ENCODE peak calls at places on chromosome 14, in five cellular contexts. Y is tibial nerve, P is upper lobe of right lung, N is fibroblast of lung, R is adrenal gland. M is an unnamed sample.

GRCh38 chr14:99268776-99269510 is 3.1 kb downstream of the BCL11B start:
- DNase-seq in N (no peak), P (no peak), R (no peak), Y (no peak), M (no peak)

GRCh38 chr14:83255015-83255726 is 1721.5 kb upstream of the SEL1L start:
- DNase-seq in N (no peak), Y (no peak), P (no peak), R (no peak), M (no peak)

GRCh38 chr14:102645746-102646440 is 53.4 kb downstream of the RCOR1 start:
- DNase-seq in Y (no peak), N (no peak), P (no peak), R (no peak), M (no peak)

GRCh38 chr14:62710811-62711210 is 334.4 kb downstream of the KCNH5 start:
- DNase-seq in Y (no peak), R (no peak), P (no peak), N (no peak), M (no peak)

GRCh38 chr14:37179896-37180502 is 7.6 kb upstream of the SLC25A21 start:
- DNase-seq in N (no peak), Y (no peak), P (no peak), R (no peak), M (no peak)

GRCh38 chr14:39474416-39474911 is 42.2 kb upstream of the FBXO33 start:
- DNase-seq in N (no peak), Y (no peak), R (no peak), P (no peak), M (no peak)

GRCh38 chr14:91186515-91187066 is 57.9 kb downstream of the GPR68 start:
- DNase-seq in P (no peak), N (peak), R (no peak), Y (no peak), M (no peak)

GRCh38 chr14:94751956-94752355 is 18.0 kb downstream of the GSC start:
- DNase-seq in N (no peak), P (no peak), Y (no peak), R (no peak), M (no peak)

GRCh38 chr14:93303659-93304058 is 29.2 kb downstream of the BTBD7 start:
- DNase-seq in R (peak), N (no peak), P (no peak), Y (no peak), M (no peak)

GRCh38 chr14:91614187-91614586 is 104.1 kb upstream of the PPP4R3A start:
- DNase-seq in R (no peak), N (no peak), P (no peak), Y (no peak), M (no peak)

GRCh38 chr14:28681681-28682080 is 84.9 kb upstream of the FOXG1 start:
- DNase-seq in N (no peak), R (no peak), Y (no peak), P (no peak), M (no peak)
- TF ChIP-seq CTCF in N (no peak), R (no peak), Y (no peak), P (no peak), M (no peak)

DNA sequence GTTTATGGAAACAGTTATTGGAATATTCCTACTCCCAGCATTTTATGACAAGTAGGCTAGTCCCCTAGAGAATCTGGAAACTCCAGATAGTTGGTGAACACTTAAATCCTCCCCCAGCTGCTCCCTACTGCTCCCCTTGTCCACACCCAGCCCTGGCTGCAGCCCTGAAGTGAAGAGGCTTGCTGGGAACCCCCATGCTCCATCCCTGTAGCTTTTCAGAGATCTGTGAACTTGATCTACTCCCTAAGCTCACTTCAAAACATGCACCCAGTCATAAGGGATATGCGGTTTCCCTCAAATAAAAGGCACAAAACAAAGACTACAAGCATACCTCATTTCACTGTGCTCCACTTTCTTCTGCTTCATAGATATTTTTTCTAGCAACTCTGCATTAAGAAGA is 33.2 kb downstream of the EGLN3 start:
- DNase-seq in P (no peak), R (no peak), N (no peak), Y (no peak), M (no peak)
- H3K27ac ChIP-seq in P (peak), R (no peak), N (no peak), Y (no peak), M (peak)

DNA sequence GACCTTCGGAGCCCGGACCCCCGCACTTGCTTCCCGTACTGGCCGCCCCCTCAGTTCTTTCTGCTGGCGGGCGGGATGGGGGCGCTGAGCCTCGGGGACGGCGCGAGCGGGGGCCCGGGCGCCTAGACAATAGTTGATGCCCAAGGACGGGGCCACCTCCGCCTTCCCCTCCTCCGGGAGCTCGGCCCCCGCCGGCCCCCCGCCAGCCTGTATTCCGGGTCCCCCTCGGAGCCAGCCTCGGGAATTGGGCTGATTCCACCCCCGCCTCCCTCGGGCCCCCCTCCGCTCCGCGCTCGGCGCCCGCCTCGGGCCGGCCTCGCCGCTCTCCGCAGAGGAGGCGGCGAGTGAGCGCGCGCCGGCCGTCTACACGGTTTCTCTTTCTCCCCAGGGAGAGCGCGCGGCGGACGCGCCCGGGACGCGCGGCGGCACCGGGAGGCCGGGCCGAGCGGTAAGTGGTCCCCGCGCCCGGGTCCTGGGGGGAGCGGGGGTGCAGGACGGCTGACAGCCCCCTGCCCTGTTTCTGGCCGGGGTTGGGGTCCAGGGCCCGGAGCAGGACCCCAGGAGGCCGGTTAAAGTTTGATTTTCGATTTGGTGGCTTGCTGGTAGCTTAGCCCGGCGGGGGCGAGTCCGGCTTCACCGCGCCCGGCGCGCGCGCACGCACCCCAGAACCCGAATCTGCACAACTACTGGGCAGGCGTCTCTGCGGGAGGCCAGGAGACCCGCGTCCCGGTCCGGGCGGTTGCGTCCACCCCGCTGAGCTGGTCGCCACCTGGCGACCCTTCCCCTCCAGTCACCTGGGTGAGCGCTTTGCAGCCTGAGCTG is 413.7 kb downstream of the PCNX1 start:
- DNase-seq in N (peak), P (peak), Y (peak), R (peak), M (peak)
- TF ChIP-seq CTCF in N (no peak), P (no peak), Y (no peak), R (no peak), M (no peak)

GRCh38 chr14:20644520-20644919 is 3.0 kb upstream of the OR6S1 start:
- DNase-seq in P (no peak), R (no peak), Y (no peak), N (no peak), M (no peak)

GRCh38 chr14:20641591-20641990 is at the start of gene OR6S1:
- DNase-seq in P (no peak), N (no peak), Y (no peak), R (no peak), M (no peak)

GRCh38 chr14:20642182-20642581 is 691 bp upstream of the OR6S1 start:
- DNase-seq in N (no peak), P (no peak), R (no peak), Y (no peak), M (no peak)
- H3K27ac ChIP-seq in N (no peak), P (no peak), R (no peak), Y (no peak), M (no peak)

M was measured in tibial artery.